ENCODE peak calls at places on chromosomes 5 and 9, in four cellular contexts. E is IMR-90, Q is H9, B is H1. D is an unnamed sample.

GRCh38 chr9:81410201-81410600 is 279.1 kb downstream of the TLE1 start:
- DNase-seq in E (peak; percentile 91), Q (no peak), B (no peak), D (no peak)

GRCh38 chr5:169941542-169941941 is 38.8 kb downstream of the INSYN2B start:
- DNase-seq in E (no peak), Q (no peak), B (no peak), D (no peak)

GRCh38 chr5:136033848-136034247 is 5.1 kb downstream of the TGFBI start:
- DNase-seq in E (no peak), Q (no peak), B (no peak), D (no peak)

GRCh38 chr9:38432922-38433510 is 8.8 kb upstream of the IGFBPL1 start:
- DNase-seq in E (peak; percentile 54), Q (no peak), B (no peak), D (peak; percentile 66)

GRCh38 chr9:466749-467148 is 252.1 kb downstream of the DOCK8 start:
- DNase-seq in E (no peak), Q (no peak), B (no peak), D (no peak)

GRCh38 chr9:77649109-77649812 is 1.1 kb upstream of the GNA14 start:
- DNase-seq in E (no peak), Q (no peak), B (no peak), D (peak; percentile 56)

GRCh38 chr9:113185271-113185670 is 34.5 kb downstream of the SLC31A2 start:
- DNase-seq in E (no peak), Q (no peak), B (no peak), D (no peak)

GRCh38 chr5:53425598-53426516 is 54.6 kb upstream of the FST start:
- DNase-seq in E (no peak), Q (peak; percentile 64), B (peak; percentile 10), D (peak; percentile 93)

GRCh38 chr9:21286654-21287053 is 18.5 kb downstream of the IFNA5 start:
- DNase-seq in E (no peak), Q (no peak), B (no peak), D (no peak)

GRCh38 chr5:171600736-171601265 is 181.4 kb downstream of the FGF18 start:
- DNase-seq in E (peak; percentile 16), Q (peak; percentile 3), B (no peak), D (no peak)

GRCh38 chr5:157384971-157385709 is 74.9 kb upstream of the NIPAL4 start:
- DNase-seq in E (peak; percentile 99), Q (no peak), B (peak; percentile 51), D (peak; percentile 99)

GRCh38 chr5:2519153-2519552 is 232.3 kb downstream of the IRX2 start:
- DNase-seq in E (no peak), Q (no peak), B (no peak), D (no peak)
- H2BK15ac ChIP-seq in E (no peak overlapping the region), Q (no peak overlapping the region), B (no peak overlapping the region), D (no peak overlapping the region)

GRCh38 chr5:59764361-59764760 is 129.2 kb downstream of the PDE4D start:
- DNase-seq in E (no peak), Q (no peak), B (no peak), D (no peak)

GRCh38 chr5:59765446-59765845 is 128.1 kb downstream of the PDE4D start:
- DNase-seq in E (no peak), Q (no peak), B (no peak), D (no peak)

GRCh38 chr5:59768204-59769040 is 125.1 kb downstream of the PDE4D start:
- DNase-seq in E (peak; percentile 33), Q (peak; percentile 69), B (peak; percentile 39), D (peak; percentile 52)

GRCh38 chr5:59767753-59768159 is 125.8 kb downstream of the PDE4D start:
- DNase-seq in E (no peak), Q (no peak), B (no peak), D (no peak)

GRCh38 chr5:59766394-59766793 is 127.1 kb downstream of the PDE4D start:
- DNase-seq in E (no peak), Q (no peak), B (no peak), D (no peak)
- H3K56ac ChIP-seq in E (no peak overlapping the region), Q (no peak overlapping the region), B (no peak overlapping the region), D (no peak overlapping the region)

DNA sequence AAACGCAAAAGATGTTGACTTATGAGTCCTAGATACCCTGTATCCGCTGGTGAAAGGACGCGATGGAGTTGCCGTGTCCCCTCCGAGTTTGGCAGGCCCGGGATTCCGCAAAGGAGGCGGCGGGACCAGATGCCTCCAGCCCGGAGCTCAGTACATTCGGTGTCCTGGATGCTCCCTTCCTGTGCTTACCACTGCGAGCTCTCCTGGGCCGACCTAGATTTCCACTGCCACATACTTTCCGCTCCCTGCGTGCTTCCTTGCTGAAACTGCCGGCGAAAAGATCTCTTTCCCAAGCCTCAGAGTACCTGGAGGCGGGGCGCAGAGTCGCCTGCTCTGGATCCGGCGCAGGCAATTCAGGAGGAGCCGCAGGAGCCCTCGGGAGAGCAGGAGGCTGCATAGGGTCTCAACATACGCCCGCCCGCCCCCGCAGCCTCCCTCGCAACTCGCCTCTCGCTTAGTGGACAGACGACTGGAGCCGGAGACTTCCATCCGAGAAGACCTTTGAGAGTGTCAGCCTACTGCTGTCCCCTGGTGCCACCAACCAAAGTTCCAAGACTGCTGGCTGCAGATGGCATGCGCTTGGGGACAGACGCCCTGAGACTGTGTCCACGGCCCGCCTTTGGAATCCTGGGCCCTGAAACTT is 39.8 kb downstream of the ANXA2R start:
- DNase-seq in E (peak; percentile 59), Q (peak; percentile 74), B (no peak), D (peak; percentile 81)
- H2BK15ac ChIP-seq in E (peak overlapping the region; percentile 67), Q (no peak overlapping the region), B (no peak overlapping the region), D (no peak overlapping the region)

GRCh38 chr5:174329738-174330137 is 284.2 kb downstream of the NSG2 start:
- DNase-seq in E (peak; percentile 49), Q (no peak), B (no peak), D (no peak)

GRCh38 chr5:174327896-174328295 is 282.4 kb downstream of the NSG2 start:
- DNase-seq in E (no peak), Q (no peak), B (no peak), D (no peak)

GRCh38 chr5:174327317-174327864 is 281.9 kb downstream of the NSG2 start:
- DNase-seq in E (peak; percentile 69), Q (peak; percentile 93), B (peak; percentile 76), D (peak; percentile 95)

GRCh38 chr5:174326372-174326771 is 280.9 kb downstream of the NSG2 start:
- DNase-seq in E (no peak), Q (no peak), B (no peak), D (no peak)

GRCh38 chr5:174328626-174329299 is 283.3 kb downstream of the NSG2 start:
- DNase-seq in E (peak; percentile 25), Q (no peak), B (no peak), D (no peak)
- H3K56ac ChIP-seq in E (no peak overlapping the region), Q (no peak overlapping the region), B (peak overlapping the region; percentile 62), D (peak overlapping the region; percentile 58)

GRCh38 chr5:56492812-56493211 is 259.7 kb upstream of the ANKRD55 start:
- DNase-seq in E (no peak), Q (no peak), B (no peak), D (no peak)
- H2BK15ac ChIP-seq in E (peak overlapping the region; percentile 83), Q (no peak overlapping the region), B (no peak overlapping the region), D (no peak overlapping the region)

D was measured in mesendoderm.